ENCODE peak calls at places on chromosomes 4 and X, in five cellular contexts. P is tibial artery; I is left ventricle myocardium inferior; T is CD4-positive, alpha-beta memory T cell; N is upper lobe of right lung. B is an unnamed sample.

GRCh38 chrX:1453390-1453783 is 678 bp upstream of the ASMTL start:
- DNase-seq in P (no peak), I (no peak), T (peak; percentile 83), N (no peak), B (no peak)

GRCh38 chrX:49172280-49172780 is 632 bp downstream of the PLP2 start:
- DNase-seq in P (peak; percentile 87), I (peak; percentile 67), T (peak; percentile 61), N (peak; percentile 86), B (peak; percentile 14)

GRCh38 chrX:97446298-97446882 is 562.7 kb downstream of the RPA4 start:
- DNase-seq in P (no peak), I (no peak), T (no peak), N (no peak), B (no peak)

GRCh38 chrX:19332983-19333382 is 10.7 kb upstream of the PDHA1 start:
- DNase-seq in P (peak; percentile 66), I (peak; percentile 52), T (no peak), N (no peak), B (no peak)

GRCh38 chrX:97846228-97846627 is 962.5 kb downstream of the RPA4 start:
- DNase-seq in P (no peak), I (no peak), T (no peak), N (no peak), B (no peak)

GRCh38 chrX:56802921-56803848 is 74.1 kb downstream of the NBDY start:
- DNase-seq in P (no peak), I (peak; percentile 36), T (peak; percentile 76), N (no peak), B (peak; percentile 69)

GRCh38 chr4:33323393-33323792 is 2603.2 kb downstream of the PCDH7 start:
- DNase-seq in P (no peak), I (no peak), T (no peak), N (no peak), B (no peak)

GRCh38 chrX:11435568-11435967 is 142.4 kb downstream of the AMELX start:
- DNase-seq in P (no peak), I (no peak), T (no peak), N (no peak), B (no peak)

GRCh38 chr4:184805462-184806245 is 20.1 kb downstream of the ACSL1 start:
- DNase-seq in P (peak; percentile 67), I (peak; percentile 84), T (no peak), N (peak; percentile 92), B (peak; percentile 76)

GRCh38 chrX:2449135-2449886 is 51.5 kb downstream of the DHRSX start:
- DNase-seq in P (no peak), I (no peak), T (no peak), N (peak; percentile 28), B (no peak)

GRCh38 chr4:127500242-127500641 is 132.5 kb upstream of the INTU start:
- DNase-seq in P (no peak), I (no peak), T (no peak), N (no peak), B (no peak)

GRCh38 chr4:52983563-52984303 is 121.6 kb downstream of the RASL11B start:
- DNase-seq in P (no peak), I (no peak), T (peak; percentile 38), N (no peak), B (no peak)

GRCh38 chr4:77751764-77752163 is 67.4 kb downstream of the CNOT6L start:
- DNase-seq in P (no peak), I (no peak), T (no peak), N (no peak), B (no peak)

GRCh38 chr4:39873823-39874222 is 103.9 kb downstream of the PDS5A start:
- DNase-seq in P (no peak), I (no peak), T (no peak), N (no peak), B (no peak)

GRCh38 chr4:153205028-153205648 is 895 bp downstream of the TRIM2 start:
- DNase-seq in P (no peak), I (no peak), T (peak; percentile 69), N (no peak), B (no peak)

GRCh38 chr4:153522800-153523089 is 56.6 kb downstream of the TMEM131L start:
- DNase-seq in P (no peak), I (no peak), T (peak; percentile 24), N (no peak), B (no peak)

DNA sequence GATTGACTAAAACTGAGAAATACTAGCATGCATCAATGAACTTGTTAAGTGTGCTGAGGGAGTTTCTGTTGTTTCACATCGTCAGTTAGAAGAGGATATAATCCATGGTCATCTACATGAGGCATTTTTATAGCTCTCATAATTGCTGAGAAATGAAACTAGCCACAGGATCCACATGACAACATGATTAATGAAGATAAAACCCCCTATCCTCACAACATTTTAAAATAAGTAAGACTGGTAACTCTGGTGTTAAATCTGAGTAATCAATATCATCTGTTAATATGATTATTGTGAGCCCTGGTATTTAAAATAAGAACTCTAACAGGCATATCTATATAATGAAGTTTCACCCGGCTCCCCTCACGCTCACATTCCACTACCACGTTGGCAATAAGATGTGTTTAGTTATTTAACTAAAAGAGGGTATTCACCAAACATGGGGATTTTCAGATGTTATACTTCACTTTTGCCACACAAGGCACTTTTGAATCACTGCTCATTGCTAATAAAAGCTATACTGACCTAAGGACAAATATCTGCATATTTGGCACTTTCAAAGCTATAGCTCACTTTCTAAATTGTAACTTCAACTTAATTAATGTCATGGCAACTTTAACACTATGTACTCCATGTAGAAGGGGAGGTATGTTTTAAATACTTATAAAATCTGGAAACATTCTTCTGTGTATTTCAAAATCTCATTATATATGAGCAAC is 6.7 kb downstream of the UNC5C start:
- DNase-seq in P (no peak), I (no peak), T (no peak), N (no peak), B (no peak)
- H3K27ac ChIP-seq in P (peak overlapping the region; percentile 96), I (peak overlapping the region; percentile 92), T (no peak overlapping the region), N (peak overlapping the region; percentile 55), B (peak overlapping the region; percentile 59)

DNA sequence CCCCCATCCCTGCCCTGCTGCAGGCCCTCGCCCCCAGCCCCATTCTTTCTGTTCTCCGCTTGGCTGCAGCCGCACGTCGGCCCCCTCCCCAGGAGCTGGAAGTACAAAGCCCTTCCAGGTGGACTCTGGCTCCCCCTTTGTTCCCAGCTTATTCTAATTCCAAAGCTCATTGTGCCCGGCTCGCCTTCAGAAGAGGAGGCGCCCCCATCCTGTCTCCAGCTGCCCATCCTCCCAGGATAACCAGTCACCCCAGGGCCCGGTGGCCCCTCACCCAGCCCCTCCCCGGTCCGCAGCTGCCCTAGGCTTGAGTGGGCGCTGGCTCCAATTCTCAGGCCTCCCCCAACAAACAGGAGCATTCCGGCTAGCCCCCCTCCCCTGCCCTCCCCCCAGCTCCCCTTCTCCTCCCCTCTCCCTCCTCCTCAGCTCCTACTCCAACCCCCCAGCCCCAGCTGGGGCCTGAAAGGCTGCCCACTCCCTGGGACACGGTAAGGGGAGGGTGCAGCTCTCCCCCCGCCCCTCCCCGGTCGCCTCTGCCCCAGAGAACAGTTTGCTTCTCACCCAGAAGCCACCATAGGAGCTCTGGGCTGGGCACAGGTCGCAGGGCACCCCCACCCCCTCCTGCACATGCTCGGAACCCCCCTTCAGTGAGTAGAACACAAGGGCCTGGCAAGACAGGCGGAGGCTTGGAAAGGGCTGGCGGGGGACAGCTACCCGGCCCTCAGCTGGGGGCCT is 3.1 kb upstream of the SLC6A8 start:
- DNase-seq in P (no peak), I (no peak), T (no peak), N (peak; percentile 37), B (no peak)
- H3K27ac ChIP-seq in P (no peak overlapping the region), I (no peak overlapping the region), T (no peak overlapping the region), N (no peak overlapping the region), B (no peak overlapping the region)

GRCh38 chr4:182578402-182578801 is 335.2 kb downstream of the TENM3 start:
- DNase-seq in P (no peak), I (no peak), T (no peak), N (no peak), B (no peak)
- H3K27ac ChIP-seq in P (no peak overlapping the region), I (no peak overlapping the region), T (no peak overlapping the region), N (no peak overlapping the region), B (no peak overlapping the region)

GRCh38 chrX:21711848-21712197 is 46.1 kb downstream of the SMPX start:
- DNase-seq in P (no peak), I (no peak), T (no peak), N (no peak), B (no peak)
- H3K27ac ChIP-seq in P (no peak overlapping the region), I (peak overlapping the region; percentile 69), T (no peak overlapping the region), N (no peak overlapping the region), B (no peak overlapping the region)

GRCh38 chrX:129846686-129847085 is 3.0 kb upstream of the ZDHHC9 start:
- DNase-seq in P (no peak), I (no peak), T (no peak), N (no peak), B (no peak)

GRCh38 chrX:129845616-129846190 is 2.0 kb upstream of the ZDHHC9 start:
- DNase-seq in P (no peak), I (no peak), T (no peak), N (no peak), B (no peak)

GRCh38 chrX:129843209-129843458 is 552 bp downstream of the ZDHHC9 start:
- DNase-seq in P (no peak), I (no peak), T (no peak), N (no peak), B (no peak)

GRCh38 chrX:129842510-129843208 is 1.0 kb downstream of the ZDHHC9 start:
- DNase-seq in P (peak; percentile 68), I (peak; percentile 18), T (no peak), N (peak; percentile 64), B (no peak)

DNA sequence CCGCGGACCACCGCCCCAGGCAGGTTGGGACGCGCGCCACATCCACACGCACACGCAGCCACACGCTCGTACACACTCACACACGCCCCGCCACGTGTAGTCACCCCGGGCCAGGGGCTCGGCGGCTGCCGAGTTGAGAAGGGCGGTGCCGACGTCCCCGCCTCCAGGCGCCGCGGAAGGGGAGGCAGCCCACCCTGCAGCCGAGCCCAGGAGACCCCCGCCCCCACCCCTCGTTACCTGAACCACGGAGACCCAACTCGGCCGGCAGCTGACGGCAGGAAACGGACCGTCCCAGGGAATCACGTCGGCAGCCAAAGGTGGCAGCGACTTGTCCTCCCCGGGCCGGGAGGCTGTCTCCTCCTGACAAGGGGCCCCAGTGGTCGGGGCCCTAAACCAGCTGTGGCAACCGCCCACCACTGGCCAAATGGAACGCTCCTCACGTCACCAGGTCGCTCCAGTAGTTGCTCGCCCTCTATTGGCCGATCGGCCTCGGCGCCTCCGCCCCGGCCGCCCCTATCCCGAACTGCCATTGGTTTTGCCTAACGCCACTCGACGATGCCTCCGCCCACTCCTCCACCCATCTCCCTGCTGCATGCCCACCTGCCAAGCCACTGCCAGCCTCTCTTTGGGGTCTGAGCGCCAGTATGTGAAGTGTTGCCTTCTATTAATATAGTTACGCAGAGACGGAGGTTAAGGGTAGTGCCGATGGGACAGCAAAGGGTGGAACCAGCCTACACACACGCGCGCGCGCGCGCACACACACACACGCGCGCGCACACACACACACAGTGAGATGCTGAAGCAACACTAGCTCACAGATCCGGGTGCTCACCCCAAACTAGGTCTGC is at the start of gene ZDHHC9:
- DNase-seq in P (peak; percentile 93), I (peak; percentile 88), T (peak; percentile 83), N (peak; percentile 92), B (peak; percentile 82)
- H3K27ac ChIP-seq in P (peak within 1 kb of the TSS; percentile 82), I (peak within 1 kb of the TSS; percentile 78), T (peak within 1 kb of the TSS; percentile 56), N (peak within 1 kb of the TSS; percentile 79), B (peak within 1 kb of the TSS; percentile 79)

DNA sequence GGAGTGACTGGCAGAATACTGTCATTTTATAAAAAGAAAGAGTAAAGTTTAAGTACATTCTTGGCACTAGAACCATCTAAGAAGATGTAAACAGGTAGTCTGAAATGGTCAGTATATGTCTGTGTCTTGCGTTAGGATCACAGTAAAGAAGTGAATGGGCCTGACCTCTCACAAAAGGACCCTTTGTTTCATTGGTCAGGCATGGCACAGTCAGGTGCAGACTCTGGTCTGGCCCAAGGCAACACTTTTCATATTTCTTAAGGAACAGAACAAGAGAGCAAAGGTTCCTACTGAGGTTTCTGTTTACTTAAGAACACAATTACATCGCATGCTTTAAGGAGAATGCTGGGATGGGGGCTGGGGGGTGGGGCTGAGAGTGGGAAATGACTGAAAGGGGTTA is 48.1 kb downstream of the RPGR start:
- DNase-seq in P (no peak), I (no peak), T (no peak), N (no peak), B (no peak)
- H3K27ac ChIP-seq in P (no peak overlapping the region), I (no peak overlapping the region), T (no peak overlapping the region), N (no peak overlapping the region), B (no peak overlapping the region)